ENCODE peak calls at places on chromosomes 2 and 18, in six cellular contexts. Q is IMR-90, G is spleen, Y is heart right ventricle, J is prostate gland, X is psoas muscle. E is an unnamed sample. For H3K9me3 and H3K4me1, the result is how much of the 10 kb centered on the place peaks cover.

GRCh38 chr2:94982661-94983060 is 42.8 kb upstream of the MAL start:
- DNase-seq in Y (no peak), J (no peak), X (no peak), G (no peak), Q (peak), E (no peak)

GRCh38 chr2:122191331-122191730 is 435.9 kb downstream of the TSN start:
- DNase-seq in G (no peak), J (no peak), Y (no peak), Q (no peak), X (no peak), E (no peak)

GRCh38 chr18:23964282-23965238 is 50.0 kb upstream of the TTC39C start:
- DNase-seq in Q (no peak), G (no peak), X (no peak), Y (no peak), J (no peak), E (no peak)

GRCh38 chr2:11652555-11652954 is 17.4 kb downstream of the NTSR2 start:
- DNase-seq in G (no peak), Y (no peak), X (no peak), J (no peak), Q (no peak), E (no peak)

GRCh38 chr2:233385489-233386044 is 31.3 kb downstream of the DGKD start:
- DNase-seq in G (peak), Q (no peak), X (no peak), Y (no peak), J (no peak), E (no peak)

GRCh38 chr2:170585067-170585466 is 130.1 kb upstream of the SP5 start:
- DNase-seq in J (no peak), G (no peak), Y (no peak), X (no peak), Q (no peak), E (no peak)

GRCh38 chr2:224946911-224947310 is 95.4 kb downstream of the DOCK10 start:
- DNase-seq in Q (peak), X (no peak), Y (no peak), G (no peak), J (no peak), E (no peak)

GRCh38 chr18:68299906-68300305 is 415.0 kb downstream of the TMX3 start:
- DNase-seq in J (no peak), X (no peak), G (no peak), Y (no peak), Q (peak), E (no peak)

GRCh38 chr18:68406761-68407160 is 308.1 kb downstream of the TMX3 start:
- DNase-seq in Y (no peak), Q (no peak), J (no peak), G (no peak), X (no peak), E (no peak)

GRCh38 chr18:61876899-61877298 is 15.9 kb downstream of the RNF152 start:
- DNase-seq in J (no peak), Y (no peak), Q (no peak), X (no peak), G (no peak), E (no peak)

GRCh38 chr2:102122115-102122514 is 20.4 kb upstream of the IL1R1 start:
- DNase-seq in J (no peak), Q (peak), X (no peak), Y (no peak), G (no peak), E (no peak)

GRCh38 chr2:20164734-20165242 is 60.1 kb downstream of the SDC1 start:
- DNase-seq in Y (no peak), Q (peak), X (no peak), G (no peak), J (no peak), E (no peak)

GRCh38 chr2:127164761-127165538 is 55.1 kb downstream of the CYP27C1 start:
- DNase-seq in J (no peak), X (no peak), Q (no peak), Y (no peak), G (no peak), E (no peak)

GRCh38 chr18:33010149-33010548 is 237.3 kb upstream of the KLHL14 start:
- DNase-seq in Y (no peak), G (no peak), Q (no peak), X (no peak), J (no peak), E (no peak)

GRCh38 chr18:11791131-11791530 is 60.1 kb upstream of the CHMP1B start:
- DNase-seq in J (no peak), X (no peak), G (no peak), Y (no peak), Q (no peak), E (no peak)

GRCh38 chr2:11930211-11930761 is 183.9 kb downstream of the LPIN1 start:
- DNase-seq in X (peak), G (no peak), Q (no peak), J (no peak), Y (peak), E (peak)

GRCh38 chr2:67346718-67347407 is 50.3 kb upstream of the ETAA1 start:
- DNase-seq in Y (no peak), Q (peak), J (no peak), X (no peak), G (no peak), E (no peak)

GRCh38 chr2:196563876-196564275 is 75.6 kb upstream of the CCDC150 start:
- DNase-seq in X (no peak), J (no peak), G (no peak), Y (no peak), Q (no peak), E (no peak)

GRCh38 chr2:16123881-16124780 is 183.8 kb downstream of the MYCN start:
- DNase-seq in X (no peak), Q (no peak), Y (no peak), J (no peak), G (no peak), E (no peak)

GRCh38 chr18:40995529-40995928 is 959.5 kb upstream of the PIK3C3 start:
- DNase-seq in Y (no peak), X (no peak), Q (no peak), G (no peak), J (no peak), E (no peak)

GRCh38 chr18:13387856-13388548 is 169.4 kb downstream of the LDLRAD4 start:
- DNase-seq in Y (no peak), X (no peak), Q (peak), J (no peak), G (no peak), E (peak)

GRCh38 chr18:52387246-52387645 is 47.2 kb downstream of the DCC start:
- DNase-seq in J (no peak), Y (no peak), G (no peak), X (no peak), Q (no peak), E (no peak)

GRCh38 chr2:222835142-222835822 is 25.6 kb upstream of the ACSL3 start:
- DNase-seq in J (peak), X (no peak), Y (no peak), Q (no peak), G (no peak), E (no peak)

GRCh38 chr2:106124126-106124756 is 69.9 kb downstream of the UXS1 start:
- DNase-seq in Y (no peak), G (no peak), Q (no peak), X (no peak), J (no peak), E (no peak)

GRCh38 chr2:108538000-108538625 is 3.8 kb downstream of the LIMS1 start:
- DNase-seq in G (no peak), Y (no peak), Q (no peak), X (no peak), J (no peak), E (no peak)

GRCh38 chr2:16832910-16833309 is 167.3 kb upstream of the CYRIA start:
- DNase-seq in J (no peak), X (no peak), Y (no peak), Q (no peak), G (no peak), E (no peak)

GRCh38 chr2:73532381-73532780 is 109.8 kb downstream of the NAT8 start:
- DNase-seq in G (no peak), Q (no peak), X (no peak), J (no peak), Y (no peak), E (no peak)

DNA sequence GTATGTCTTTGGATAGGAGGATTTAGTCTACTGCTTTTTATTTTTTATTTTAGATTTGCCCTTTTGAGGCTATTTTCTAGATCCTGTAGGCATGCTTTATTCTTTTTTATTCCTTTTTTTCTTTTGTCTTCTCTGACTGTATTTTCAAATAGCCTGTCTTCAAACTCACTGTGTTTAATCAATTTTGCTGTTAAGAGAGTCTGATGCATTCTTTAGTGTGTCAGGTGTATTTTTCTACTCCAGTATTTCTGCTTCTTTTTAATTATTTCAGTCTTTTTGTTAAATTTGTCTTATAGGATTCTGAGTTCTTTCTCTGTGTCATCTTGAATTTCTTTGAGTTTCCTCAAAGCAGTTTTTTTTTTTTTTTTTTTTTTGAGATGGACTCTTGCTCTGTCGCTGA is 113.5 kb downstream of the NAT8 start:
- DNase-seq in X (no peak), Y (no peak), G (no peak), Q (no peak), J (no peak), E (no peak)
- H3K9me3 ChIP-seq in X (under half), Y (under half), G (half or more), Q (under half), J (under half), E (half or more)

DNA sequence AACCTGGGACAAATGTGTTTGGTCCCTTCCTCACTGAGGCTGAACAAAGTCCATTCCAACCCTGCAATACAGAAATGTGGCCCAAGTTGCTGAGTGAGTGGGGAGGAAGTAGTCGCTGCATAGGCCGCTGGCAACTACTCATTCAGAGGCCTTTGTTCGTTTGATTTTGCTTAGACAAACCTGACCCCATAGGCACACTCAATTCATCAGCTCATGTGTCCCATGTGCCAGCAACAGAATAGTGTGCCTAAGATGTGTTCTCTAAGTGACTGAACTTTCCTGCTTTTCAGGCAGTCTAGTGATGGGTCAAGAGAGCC is 23.0 kb downstream of the PTPN18 start:
- DNase-seq in Q (no peak), G (no peak), J (no peak), Y (no peak), X (no peak), E (no peak)
- H3K4me1 ChIP-seq in Q (under half), G (half or more), J (under half), Y (under half), X (under half), E (under half)

DNA sequence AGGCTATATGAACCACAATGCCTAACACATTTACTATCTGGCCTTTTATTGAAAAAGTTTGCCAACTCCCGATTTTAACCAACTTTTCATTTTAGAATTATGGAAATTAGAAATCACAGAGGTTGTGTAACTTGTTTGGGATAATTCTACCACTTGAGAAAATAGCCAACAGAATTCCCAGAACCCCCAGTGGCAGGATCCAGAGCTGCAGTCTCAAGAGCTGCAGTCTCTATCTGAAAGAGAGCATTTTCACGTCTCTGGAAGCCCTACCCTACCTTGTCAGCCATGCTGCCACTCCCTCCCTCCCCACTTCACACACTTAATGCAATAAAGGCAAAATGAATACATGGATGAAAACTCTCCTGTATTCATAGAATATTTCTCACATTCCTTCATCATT is 23.4 kb upstream of the TSPYL6 start:
- DNase-seq in J (no peak), Y (no peak), X (no peak), G (no peak), Q (no peak), E (no peak)
- TF ChIP-seq CTCF in J (no peak), Y (no peak), X (peak), G (no peak), Q (peak), E (no peak)

GRCh38 chr2:169225233-169225750 is 137.0 kb downstream of the LRP2 start:
- DNase-seq in Q (no peak), J (no peak), G (no peak), X (no peak), Y (no peak), E (no peak)

GRCh38 chr2:169225906-169226305 is 136.4 kb downstream of the LRP2 start:
- DNase-seq in Q (no peak), Y (no peak), X (no peak), G (no peak), J (no peak), E (no peak)

GRCh38 chr2:169221745-169222369 is 140.5 kb downstream of the LRP2 start:
- DNase-seq in X (no peak), Y (no peak), Q (no peak), G (no peak), J (no peak), E (no peak)

DNA sequence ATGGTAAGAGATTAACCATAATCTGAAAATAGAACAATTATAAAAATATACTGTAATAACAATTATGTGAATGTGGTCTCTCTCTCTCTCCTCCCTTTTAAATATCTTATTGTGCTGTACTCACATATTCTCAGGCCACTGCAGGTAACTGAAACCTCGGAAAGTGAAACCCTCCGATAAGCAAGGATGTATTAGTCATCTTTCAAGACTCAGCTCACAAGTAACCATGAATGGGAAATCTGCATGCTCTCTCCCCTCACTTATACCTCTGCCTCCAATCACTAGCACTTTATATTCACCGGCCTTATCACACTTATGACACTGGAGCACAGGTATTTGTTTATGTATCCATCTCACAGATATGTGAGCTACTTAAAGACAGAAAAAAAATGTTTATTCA is 139.7 kb downstream of the LRP2 start:
- DNase-seq in G (no peak), J (no peak), X (no peak), Y (no peak), Q (no peak), E (no peak)
- H3K9me3 ChIP-seq in G (under half), J (under half), X (under half), Y (under half), Q (under half), E (under half)

DNA sequence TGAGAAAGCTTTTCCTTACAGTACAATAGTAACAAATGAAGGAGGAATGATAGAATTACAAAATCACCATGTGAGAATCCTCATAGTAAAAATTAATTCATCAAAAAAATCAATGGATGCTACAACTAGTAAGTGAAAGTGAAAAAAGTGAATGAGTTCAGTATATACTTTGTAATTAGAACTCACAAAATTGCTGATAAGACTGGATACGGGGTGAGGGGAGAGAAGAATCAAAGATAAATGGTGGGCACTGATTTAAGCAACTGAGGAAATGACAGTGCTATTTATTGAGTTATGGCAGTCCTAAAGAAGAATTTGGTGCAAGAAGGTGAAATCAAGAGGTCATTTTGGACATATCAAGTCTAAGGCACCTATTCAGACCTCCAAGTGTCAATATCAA is 20.6 kb downstream of the OLA1 start:
- DNase-seq in G (no peak), Q (no peak), J (no peak), X (no peak), Y (no peak), E (no peak)
- H3K4me1 ChIP-seq in G (under half), Q (under half), J (under half), X (under half), Y (under half), E (under half)

DNA sequence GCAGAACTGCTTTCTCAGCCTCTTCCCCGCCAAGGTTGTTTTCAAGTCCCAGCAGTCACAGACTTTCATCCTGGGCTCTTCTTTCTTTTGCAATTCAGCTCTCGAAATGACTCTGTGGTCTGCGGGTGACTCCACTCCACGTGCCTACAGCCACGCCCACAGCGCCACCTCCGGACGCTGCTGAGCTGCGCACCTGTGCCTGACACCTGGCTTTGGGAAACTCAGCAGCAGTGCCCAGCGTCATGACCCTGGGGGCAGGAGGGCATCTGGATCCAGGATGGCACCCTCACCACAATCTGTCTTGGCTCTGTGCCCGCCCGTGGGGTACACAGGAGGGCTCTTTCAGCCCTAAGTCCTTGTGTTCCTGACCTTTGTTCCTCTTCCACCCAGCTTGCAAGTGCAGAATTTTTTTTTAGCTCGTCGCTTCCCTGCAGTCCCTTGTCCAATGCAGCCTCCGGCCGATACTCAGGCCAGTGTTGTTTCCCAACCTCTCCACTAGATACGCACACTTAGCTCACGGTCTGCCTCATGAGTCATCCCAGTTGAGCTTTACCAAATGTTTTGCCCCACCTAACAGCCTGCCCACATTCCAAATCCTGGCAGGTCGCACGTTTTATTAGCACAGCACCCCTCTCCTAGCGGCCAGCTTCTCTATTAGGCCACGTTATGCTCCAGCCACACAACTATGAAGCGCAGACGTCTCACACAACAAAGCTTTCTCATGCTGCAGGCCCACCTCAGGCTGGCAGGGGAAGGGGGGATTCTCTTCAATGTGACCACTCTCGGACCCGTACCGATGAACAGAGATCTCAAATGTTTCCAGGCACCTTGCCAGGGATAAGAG is 6.5 kb upstream of the CAPN10 start:
- DNase-seq in Q (peak), Y (no peak), G (peak), J (no peak), X (peak), E (peak)
- TF ChIP-seq CTCF in Q (no peak), Y (peak), G (peak), J (peak), X (no peak), E (peak)

GRCh38 chr2:99933894-99934650 is 208.3 kb downstream of the AFF3 start:
- DNase-seq in Q (no peak), Y (no peak), G (no peak), X (no peak), J (no peak), E (no peak)

GRCh38 chr2:99922664-99923063 is 219.7 kb downstream of the AFF3 start:
- DNase-seq in G (no peak), Y (no peak), X (no peak), Q (no peak), J (no peak), E (no peak)

GRCh38 chr2:99925960-99926359 is 216.4 kb downstream of the AFF3 start:
- DNase-seq in Y (no peak), J (no peak), G (no peak), Q (peak), X (no peak), E (no peak)

GRCh38 chr2:99926986-99927385 is 215.4 kb downstream of the AFF3 start:
- DNase-seq in G (no peak), J (no peak), Q (peak), X (no peak), Y (no peak), E (no peak)

DNA sequence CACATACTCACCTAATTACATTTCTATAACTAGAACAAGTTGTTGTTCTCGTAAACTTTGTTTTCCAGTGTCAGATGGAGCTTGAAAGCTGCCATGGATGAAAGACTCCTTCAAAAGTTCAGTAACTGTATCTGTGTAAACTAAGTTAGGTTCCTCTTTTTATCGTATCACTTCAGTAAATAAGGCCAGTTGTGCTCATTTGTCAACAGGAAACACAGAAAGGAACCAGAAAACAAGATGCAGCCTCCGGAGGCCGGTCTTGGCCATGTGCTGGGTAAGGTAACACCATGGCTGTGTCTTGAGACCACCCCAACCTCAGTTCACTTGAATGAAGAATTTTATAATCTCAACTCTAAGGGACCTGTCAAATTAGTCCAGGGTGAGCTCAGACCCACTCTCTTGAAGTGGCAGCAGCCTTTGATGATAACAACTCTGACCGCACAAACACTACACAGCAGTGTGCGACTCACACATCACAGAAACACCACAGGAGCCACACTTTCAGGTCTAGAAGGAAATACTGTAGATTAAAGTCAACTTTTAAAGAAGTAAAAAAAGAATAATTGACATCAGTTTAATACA is 213.8 kb downstream of the AFF3 start:
- DNase-seq in X (no peak), Y (no peak), J (no peak), G (no peak), Q (no peak), E (no peak)
- H3K9me3 ChIP-seq in X (under half), Y (under half), J (under half), G (under half), Q (under half), E (under half)

E was measured in left lung.